ENCODE peak calls at places on chromosomes 5 and 9, in nine cellular contexts. F is GM10248, V is transverse colon, R is MCF 10A, I is chondrocyte, B is ovary, Z is left lung, T is foreskin fibroblast, W is endodermal cell. N is an unnamed sample.

GRCh38 chr5:109689740-109690455 is at the start of gene MAN2A1:
- DNase-seq in T (peak), B (peak), Z (peak), R (peak), V (peak), W (peak), F (peak), I (no peak), N (peak)

GRCh38 chr5:10585120-10585915 is 21.4 kb downstream of the ANKRD33B start:
- DNase-seq in I (no peak), B (no peak), Z (no peak), T (no peak), W (no peak), V (no peak), R (no peak), F (no peak), N (no peak)

GRCh38 chr9:108142504-108143201 is 653.1 kb upstream of the KLF4 start:
- DNase-seq in V (peak), Z (no peak), T (peak), F (no peak), I (no peak), R (no peak), B (peak), W (peak), N (no peak)

GRCh38 chr5:68251386-68251785 is 35.8 kb downstream of the PIK3R1 start:
- DNase-seq in B (peak), W (peak), I (no peak), V (no peak), R (peak), F (peak), T (peak), Z (no peak), N (no peak)

GRCh38 chr9:37926737-37927590 is 23.0 kb upstream of the SLC25A51 start:
- DNase-seq in F (no peak), W (no peak), I (no peak), T (no peak), V (no peak), B (no peak), R (no peak), Z (no peak), N (no peak)

GRCh38 chr9:93072383-93072795 is 13.9 kb downstream of the SUSD3 start:
- DNase-seq in B (peak), Z (no peak), R (peak), I (no peak), F (no peak), T (no peak), V (peak), W (no peak), N (no peak)

GRCh38 chr9:89871871-89872331 is 267.1 kb downstream of the GADD45G start:
- DNase-seq in T (no peak), B (no peak), R (no peak), I (peak), F (no peak), Z (no peak), V (no peak), W (peak), N (no peak)

GRCh38 chr5:139246394-139246793 is 47.1 kb upstream of the MATR3 start:
- DNase-seq in R (peak), F (peak), I (no peak), V (no peak), W (peak), T (peak), Z (peak), B (no peak), N (peak)

GRCh38 chr5:82106207-82106606 is 134.4 kb downstream of the ATG10 start:
- DNase-seq in B (no peak), R (peak), F (no peak), I (no peak), V (no peak), W (no peak), Z (no peak), T (no peak), N (no peak)

GRCh38 chr9:132168347-132168746 is 6.5 kb downstream of the NTNG2 start:
- DNase-seq in W (no peak), I (no peak), B (no peak), T (no peak), R (peak), F (no peak), Z (peak), V (no peak), N (no peak)

GRCh38 chr9:103661663-103662062 is 432.4 kb upstream of the SMC2 start:
- DNase-seq in B (no peak), V (no peak), F (no peak), Z (no peak), I (no peak), W (no peak), T (no peak), R (no peak), N (no peak)

GRCh38 chr5:13553896-13554295 is 390.6 kb downstream of the DNAH5 start:
- DNase-seq in R (peak), V (no peak), Z (peak), W (peak), F (no peak), I (no peak), T (no peak), B (no peak), N (no peak)

GRCh38 chr5:157219491-157220271 is 39.0 kb downstream of the ITK start:
- DNase-seq in W (no peak), F (peak), Z (no peak), T (no peak), R (no peak), V (no peak), I (no peak), B (no peak), N (no peak)

DNA sequence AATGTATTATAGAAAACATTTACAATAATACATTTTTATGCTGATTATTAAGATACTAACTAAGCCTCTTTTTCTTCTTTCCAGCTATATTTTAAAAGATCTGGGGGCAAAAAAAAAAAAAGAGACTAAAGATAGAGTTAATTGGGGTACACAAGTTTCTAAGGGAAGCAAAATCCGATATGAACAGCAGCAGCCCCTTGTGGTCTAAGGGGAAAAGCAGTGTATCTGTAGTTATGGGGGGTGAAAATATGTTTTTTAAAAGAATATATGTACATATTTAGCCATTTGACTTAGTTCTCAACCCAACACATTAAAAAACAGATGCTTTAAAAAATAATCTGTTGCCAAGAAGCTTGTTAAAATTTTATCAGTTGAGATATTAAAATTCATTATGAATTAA is 134.3 kb upstream of the POU5F2 start:
- DNase-seq in T (no peak), F (no peak), Z (no peak), R (no peak), B (no peak), I (no peak), W (no peak), V (no peak), N (no peak)
- TF ChIP-seq CTCF in T (peak), F (no peak), Z (no peak), R (no peak), B (no peak), I (peak), W (peak), V (no peak), N (no peak)

DNA sequence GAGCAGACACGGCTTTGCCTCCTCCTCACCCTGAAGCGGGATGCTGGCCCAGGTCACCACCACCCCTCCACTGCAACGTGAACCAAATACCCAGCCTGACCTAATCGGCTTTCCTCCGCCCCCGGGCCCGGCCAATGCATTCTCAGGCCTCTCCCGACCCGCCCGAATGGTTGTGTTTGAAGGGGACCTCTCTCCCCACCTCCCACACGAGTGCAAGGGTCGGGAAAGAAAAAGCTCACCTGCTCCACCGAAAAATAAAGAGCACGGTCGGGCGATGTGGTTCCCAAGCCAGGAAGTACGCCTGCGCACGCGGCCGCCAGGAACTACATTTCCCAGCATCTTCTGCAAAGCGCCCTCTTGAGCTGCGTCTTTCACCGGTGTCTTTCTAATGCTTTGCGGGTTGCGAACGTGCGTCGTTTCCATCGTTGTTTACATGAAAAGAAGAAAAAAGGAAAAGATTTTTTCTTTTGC is at the start of gene ZNF883:
- DNase-seq in B (peak), Z (peak), I (no peak), V (peak), W (peak), T (peak), F (peak), R (no peak), N (no peak)
- TF ChIP-seq CTCF in B (no peak), Z (no peak), I (peak), V (no peak), W (peak), T (no peak), F (no peak), R (no peak), N (no peak)

DNA sequence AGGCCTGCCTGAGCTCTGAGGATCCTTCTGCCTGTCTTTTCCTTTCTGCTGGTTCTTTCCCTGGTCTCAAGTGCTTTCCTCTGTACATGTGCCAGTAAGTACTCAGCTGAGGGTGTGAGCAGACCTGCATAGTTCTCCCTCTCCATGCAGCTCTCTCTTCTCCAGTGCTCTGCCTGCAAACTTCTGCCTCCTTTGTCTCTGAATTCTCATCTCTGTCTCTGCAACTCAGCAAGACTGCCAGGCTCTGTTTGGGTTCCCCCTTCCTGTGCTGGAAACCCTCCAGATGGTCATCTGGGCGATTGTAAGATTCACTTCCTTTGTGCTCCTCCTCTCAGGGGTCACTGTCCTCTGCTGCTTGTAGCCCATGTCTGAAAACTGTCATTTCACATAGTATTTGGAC is 175.1 kb upstream of the TBC1D2 start:
- DNase-seq in I (no peak), V (peak), Z (no peak), F (no peak), R (no peak), B (no peak), T (no peak), W (no peak), N (no peak)
- TF ChIP-seq CTCF in I (no peak), V (no peak), Z (no peak), F (no peak), R (no peak), B (no peak), T (no peak), W (no peak), N (no peak)

GRCh38 chr9:105510024-105510423 is 47.9 kb upstream of the FKTN start:
- DNase-seq in W (no peak), V (no peak), I (no peak), R (peak), F (peak), T (peak), B (no peak), Z (no peak), N (no peak)
- TF ChIP-seq CTCF in W (no peak), V (no peak), I (no peak), R (no peak), F (no peak), T (no peak), B (no peak), Z (no peak), N (no peak)

DNA sequence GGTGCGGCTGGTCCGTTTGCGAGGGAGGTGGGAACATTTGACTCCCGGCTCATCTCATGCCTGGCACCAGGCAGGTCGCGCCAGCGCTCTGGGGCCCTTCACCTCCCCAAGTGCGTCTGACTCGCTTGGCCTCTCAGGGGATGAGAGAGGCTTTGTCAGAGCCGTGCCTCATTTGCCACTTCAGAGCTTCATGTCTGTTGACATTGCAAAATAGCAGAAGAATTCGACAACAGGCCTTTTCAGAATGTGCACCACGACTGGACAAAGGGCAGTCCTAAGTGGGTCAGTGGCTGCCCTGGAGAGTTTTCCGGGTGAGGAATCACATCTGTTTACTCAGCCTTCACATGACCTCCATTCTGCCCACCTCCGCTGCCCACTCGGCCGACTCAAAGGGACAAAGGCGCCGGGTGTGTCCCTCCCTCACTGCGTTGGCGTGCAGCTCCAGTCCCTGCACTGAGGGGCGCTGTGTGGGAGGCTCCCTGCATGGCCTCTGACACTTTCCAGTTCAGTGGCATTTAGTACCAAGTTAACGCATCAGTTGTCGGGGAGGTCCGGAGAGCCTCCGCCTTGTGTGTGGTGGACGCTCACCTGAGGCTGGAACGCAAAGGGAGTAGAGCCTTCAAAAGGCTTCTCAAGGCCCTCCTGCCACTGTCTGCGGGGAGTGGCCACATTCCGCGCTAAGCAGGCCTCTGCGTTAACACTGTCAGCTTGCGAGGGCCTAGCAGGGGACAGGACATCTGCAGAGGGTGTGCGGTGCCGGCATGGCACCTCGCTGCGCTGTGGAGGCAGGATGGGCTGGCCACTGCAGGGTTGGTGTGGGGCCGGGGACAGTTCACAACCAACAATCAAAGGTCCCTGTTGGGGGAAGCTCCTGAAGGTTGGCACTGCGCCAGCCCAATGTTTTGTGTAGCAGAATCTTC is 171.5 kb downstream of the NXNL2 start:
- DNase-seq in I (no peak), Z (peak), V (no peak), R (no peak), B (no peak), W (no peak), T (no peak), F (no peak), N (no peak)
- TF ChIP-seq CTCF in I (no peak), Z (no peak), V (no peak), R (no peak), B (no peak), W (peak), T (no peak), F (no peak), N (no peak)

GRCh38 chr9:12191630-12192029 is 501.6 kb upstream of the TYRP1 start:
- DNase-seq in V (no peak), Z (peak), W (no peak), I (no peak), B (no peak), F (no peak), T (no peak), R (no peak), N (no peak)

DNA sequence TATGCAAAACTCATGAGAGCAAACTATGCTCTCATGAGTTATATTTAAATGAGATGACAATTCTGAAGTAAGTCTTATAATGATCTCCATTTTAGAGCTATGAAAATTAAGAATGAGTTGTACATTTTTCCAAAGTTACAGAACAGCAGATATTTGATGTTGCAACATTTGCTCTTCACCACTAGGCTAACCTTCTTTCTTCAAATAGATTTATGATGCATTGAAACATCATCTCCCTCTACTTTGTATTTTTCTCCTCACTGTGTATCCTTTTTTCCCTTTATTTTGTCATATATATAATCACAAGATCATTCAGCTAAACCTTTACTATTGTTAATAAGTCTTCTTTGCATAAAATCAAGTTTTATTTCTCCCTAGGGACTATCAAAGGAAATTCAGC is 497.7 kb upstream of the TYRP1 start:
- DNase-seq in I (no peak), B (no peak), F (no peak), T (no peak), R (no peak), W (no peak), V (no peak), Z (no peak), N (no peak)
- TF ChIP-seq CTCF in I (no peak), B (no peak), F (no peak), T (no peak), R (no peak), W (peak), V (no peak), Z (no peak), N (no peak)

GRCh38 chr5:113487411-113487778 is 858 bp downstream of the MCC start:
- DNase-seq in Z (no peak), W (no peak), I (peak), F (peak), B (no peak), R (peak), T (peak), V (no peak), N (no peak)
- TF ChIP-seq CTCF in Z (no peak), W (peak), I (no peak), F (no peak), B (no peak), R (no peak), T (no peak), V (no peak), N (no peak)

GRCh38 chr5:141359790-141360426 is at the start of gene PCDHGB2:
- DNase-seq in B (no peak), R (peak), F (peak), I (no peak), Z (no peak), V (no peak), W (peak), T (peak), N (no peak)
- TF ChIP-seq CTCF in B (no peak), R (peak), F (peak), I (peak), Z (no peak), V (peak), W (peak), T (peak), N (peak)

DNA sequence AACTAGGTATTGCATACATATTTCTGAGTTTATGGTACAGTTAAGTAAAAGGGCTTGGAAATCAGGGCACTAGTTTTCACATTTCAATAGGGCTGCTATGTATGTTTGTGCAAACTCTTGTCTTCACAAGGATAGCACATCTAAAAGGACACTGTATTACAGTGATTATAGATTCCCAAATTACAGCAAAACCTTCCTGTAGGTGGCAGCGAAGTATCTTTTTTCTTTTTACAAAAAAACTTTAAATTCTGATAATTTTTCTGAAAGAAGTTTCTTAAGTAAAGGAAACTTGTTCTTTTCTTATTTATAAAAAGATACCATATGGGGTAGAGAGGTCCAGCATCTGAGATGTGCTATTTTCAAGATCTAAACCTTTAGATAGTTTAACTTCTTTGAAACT is 337.8 kb downstream of the PTPRD start:
- DNase-seq in Z (no peak), R (no peak), T (no peak), V (no peak), B (no peak), F (no peak), W (no peak), I (no peak), N (no peak)
- TF ChIP-seq CTCF in Z (no peak), R (no peak), T (no peak), V (no peak), B (no peak), F (no peak), W (peak), I (peak), N (no peak)

GRCh38 chr5:28766565-28767158 is 1728.3 kb upstream of the CDH9 start:
- DNase-seq in T (no peak), F (no peak), B (no peak), V (no peak), R (peak), I (no peak), W (no peak), Z (no peak), N (no peak)
- TF ChIP-seq CTCF in T (peak), F (no peak), B (no peak), V (no peak), R (peak), I (peak), W (peak), Z (peak), N (no peak)